ENCODE peak calls at places on chromosomes 4 and X, in eight cellular contexts. H is EL; T is stimulated activated CD4-positive, alpha-beta T cell treated with anti-CD3 and anti-CD28 coated beads, Interleukin-4, amount 100 ng/mL, for 48 hours; M is AG04450; B is transverse colon; C is breast epithelium; N is A172; R is NCI-H2081. K is an unnamed sample.
A peak's percentile ranks its signal among the peaks of the same experiment; 100 is the strongest.

GRCh38 chr4:137312257-137312656 is 220.0 kb downstream of the PCDH18 start:
- DNase-seq in M (no peak), N (no peak), C (no peak), T (no peak), R (no peak), H (peak; percentile 55), B (no peak), K (no peak)

GRCh38 chr4:142440093-142440492 is 406.0 kb downstream of the INPP4B start:
- DNase-seq in M (no peak), C (no peak), R (no peak), N (peak; percentile 41), H (peak; percentile 43), B (no peak), T (no peak), K (no peak)

GRCh38 chrX:37685452-37686347 is at the start of gene XK:
- DNase-seq in B (peak; percentile 71), M (no peak), N (peak; percentile 46), C (peak; percentile 52), H (peak; percentile 4), T (peak; percentile 14), R (peak; percentile 54), K (no peak)

GRCh38 chr4:110289601-110290100 is 91.2 kb upstream of the ELOVL6 start:
- DNase-seq in N (no peak), M (no peak), B (no peak), T (no peak), H (no peak), C (no peak), R (no peak), K (no peak)

GRCh38 chrX:41110801-41111625 is 25.8 kb downstream of the USP9X start:
- DNase-seq in T (no peak), C (no peak), H (peak; percentile 41), M (no peak), B (no peak), N (no peak), R (no peak), K (no peak)

GRCh38 chr4:33746979-33747378 is 2497.3 kb downstream of the ARAP2 start:
- DNase-seq in H (no peak), C (no peak), R (no peak), N (no peak), T (no peak), M (no peak), B (no peak), K (no peak)

GRCh38 chr4:88411491-88412101 is 32.9 kb downstream of the HERC6 start:
- DNase-seq in H (no peak), M (no peak), T (peak; percentile 9), C (no peak), R (no peak), N (no peak), B (no peak), K (no peak)

GRCh38 chr4:53586121-53586816 is 5.0 kb downstream of the LNX1 start:
- DNase-seq in B (no peak), C (no peak), H (peak; percentile 95), R (no peak), M (peak; percentile 88), N (no peak), T (no peak), K (no peak)

GRCh38 chrX:153771686-153772607 is 7.9 kb downstream of the PLXNB3 start:
- DNase-seq in R (no peak), H (no peak), B (no peak), M (no peak), C (no peak), N (no peak), T (no peak), K (no peak)

GRCh38 chr4:57191523-57192034 is 81.4 kb upstream of the IGFBP7 start:
- DNase-seq in T (no peak), B (peak; percentile 46), N (no peak), C (no peak), H (no peak), R (no peak), M (no peak), K (no peak)

GRCh38 chrX:1072637-1073377 is 139.6 kb downstream of the CRLF2 start:
- DNase-seq in M (no peak), T (no peak), B (no peak), R (no peak), N (no peak), H (no peak), C (peak; percentile 31), K (no peak)

GRCh38 chr4:336099-336892 is 1.3 kb upstream of the ZNF141 start:
- DNase-seq in M (no peak), B (peak; percentile 35), C (no peak), T (no peak), N (no peak), R (no peak), H (peak; percentile 2), K (no peak)

GRCh38 chrX:140572724-140573123 is 67.9 kb upstream of the SOX3 start:
- DNase-seq in B (peak; percentile 14), R (no peak), H (peak; percentile 27), T (no peak), N (peak; percentile 14), M (no peak), C (no peak), K (no peak)

GRCh38 chr4:96354036-96354712 is 514.3 kb downstream of the PDHA2 start:
- DNase-seq in M (no peak), C (no peak), N (no peak), H (no peak), T (no peak), R (no peak), B (no peak), K (no peak)

GRCh38 chr4:98688416-98689290 is 30.2 kb upstream of the TSPAN5 start:
- DNase-seq in N (peak; percentile 93), T (peak; percentile 14), M (peak; percentile 43), H (peak; percentile 89), R (no peak), C (no peak), B (no peak), K (peak; percentile 72)

GRCh38 chr4:123430031-123430430 is 33.4 kb downstream of the SPRY1 start:
- DNase-seq in M (no peak), R (no peak), T (no peak), C (no peak), N (no peak), B (no peak), H (no peak), K (no peak)

GRCh38 chr4:6111354-6111930 is 88.9 kb downstream of the JAKMIP1 start:
- DNase-seq in R (no peak), N (no peak), C (no peak), H (no peak), T (no peak), M (no peak), B (no peak), K (no peak)

GRCh38 chrX:120365320-120365719 is 3.4 kb downstream of the ATP1B4 start:
- DNase-seq in B (peak; percentile 38), T (peak; percentile 26), H (peak; percentile 15), M (no peak), C (no peak), N (peak; percentile 1), R (peak; percentile 32), K (no peak)

GRCh38 chr4:139528377-139529005 is 27.5 kb downstream of the SETD7 start:
- DNase-seq in R (no peak), M (peak; percentile 87), B (peak; percentile 62), H (peak; percentile 62), T (no peak), N (peak; percentile 14), C (no peak), K (no peak)

GRCh38 chr4:95129708-95130343 is 372.1 kb downstream of the BMPR1B start:
- DNase-seq in N (peak; percentile 89), B (no peak), M (peak; percentile 96), R (no peak), T (no peak), C (no peak), H (peak; percentile 86), K (peak; percentile 85)

GRCh38 chr4:146371812-146372211 is 149.9 kb downstream of the SLC10A7 start:
- DNase-seq in C (no peak), R (no peak), M (no peak), B (no peak), T (no peak), H (peak; percentile 60), N (no peak), K (no peak)

GRCh38 chrX:54999717-55000598 is at the start of gene APEX2:
- DNase-seq in B (peak; percentile 92), H (peak; percentile 88), R (peak; percentile 86), N (peak; percentile 89), C (peak; percentile 89), T (peak; percentile 81), M (peak; percentile 77), K (peak; percentile 82)

GRCh38 chr4:40347472-40347871 is 12.3 kb downstream of the CHRNA9 start:
- DNase-seq in N (no peak), T (no peak), B (no peak), C (no peak), M (no peak), R (no peak), H (no peak), K (no peak)

GRCh38 chr4:47074836-47075235 is 43.5 kb downstream of the GABRB1 start:
- DNase-seq in T (no peak), H (no peak), M (no peak), B (no peak), N (no peak), R (no peak), C (no peak), K (no peak)

GRCh38 chr4:4865705-4866123 is 6.2 kb downstream of the MSX1 start:
- DNase-seq in N (no peak), T (no peak), C (no peak), B (no peak), M (no peak), H (no peak), R (no peak), K (no peak)

GRCh38 chr4:28518781-28519180 is 1658.1 kb downstream of the STIM2 start:
- DNase-seq in M (no peak), R (no peak), T (no peak), B (no peak), N (no peak), H (peak; percentile 64), C (no peak), K (no peak)

GRCh38 chr4:137390707-137391106 is 141.6 kb downstream of the PCDH18 start:
- DNase-seq in C (no peak), H (peak; percentile 57), N (no peak), R (no peak), T (no peak), M (no peak), B (no peak), K (no peak)